ENCODE peak calls at places on chromosomes 11 and 22, in four cellular contexts. W is transverse colon, G is A549, Y is SK-N-SH. A is an unnamed sample. For H3K4me1, the result is how much of the 10 kb centered on the place peaks cover.

GRCh38 chr22:27654536-27655445 is 146.8 kb downstream of the MN1 start:
- DNase-seq in Y (no peak), G (no peak), W (peak), A (no peak)

GRCh38 chr11:118910309-118911112 is 15.2 kb downstream of the BCL9L start:
- DNase-seq in G (peak), Y (no peak), W (peak), A (peak)

GRCh38 chr11:2913029-2913431 is 16.2 kb downstream of the PHLDA2 start:
- DNase-seq in W (no peak), G (no peak), Y (peak), A (peak)

GRCh38 chr22:21937041-21937820 is 15.4 kb downstream of the PPM1F start:
- DNase-seq in W (peak), Y (no peak), G (no peak), A (peak)

GRCh38 chr11:18641677-18642076 is 7.5 kb upstream of the SPTY2D1 start:
- DNase-seq in W (no peak), Y (no peak), G (no peak), A (no peak)

GRCh38 chr11:84780689-84781293 is 846.4 kb downstream of the DLG2 start:
- DNase-seq in Y (no peak), W (no peak), G (peak), A (no peak)

GRCh38 chr11:11856638-11857037 is 14.9 kb downstream of the USP47 start:
- DNase-seq in W (no peak), G (no peak), Y (no peak), A (no peak)

GRCh38 chr22:35930933-35931332 is 97.7 kb downstream of the RBFOX2 start:
- DNase-seq in G (peak), W (no peak), Y (peak), A (no peak)

GRCh38 chr22:17777005-17777716 is 2.9 kb upstream of the BID start:
- DNase-seq in W (peak), Y (no peak), G (no peak), A (peak)

GRCh38 chr11:108223449-108224149 is 732 bp downstream of the ATM start:
- DNase-seq in W (no peak), Y (no peak), G (no peak), A (no peak)

GRCh38 chr22:49553518-49554295 is 274.0 kb downstream of the BRD1 start:
- DNase-seq in G (no peak), W (no peak), Y (no peak), A (peak)

GRCh38 chr11:66530927-66531722 is 14.7 kb downstream of the ZDHHC24 start:
- DNase-seq in Y (no peak), G (no peak), W (no peak), A (no peak)

GRCh38 chr11:66529655-66530054 is 16.2 kb downstream of the ZDHHC24 start:
- DNase-seq in W (no peak), Y (no peak), G (no peak), A (no peak)

GRCh38 chr11:66529069-66529468 is 16.8 kb downstream of the ZDHHC24 start:
- DNase-seq in W (no peak), G (no peak), Y (no peak), A (no peak)

GRCh38 chr11:66531841-66532240 is 14.0 kb downstream of the ZDHHC24 start:
- DNase-seq in W (no peak), Y (no peak), G (no peak), A (no peak)
- H3K4me1 ChIP-seq in W (under half), Y (under half), G (under half), A (under half)

DNA sequence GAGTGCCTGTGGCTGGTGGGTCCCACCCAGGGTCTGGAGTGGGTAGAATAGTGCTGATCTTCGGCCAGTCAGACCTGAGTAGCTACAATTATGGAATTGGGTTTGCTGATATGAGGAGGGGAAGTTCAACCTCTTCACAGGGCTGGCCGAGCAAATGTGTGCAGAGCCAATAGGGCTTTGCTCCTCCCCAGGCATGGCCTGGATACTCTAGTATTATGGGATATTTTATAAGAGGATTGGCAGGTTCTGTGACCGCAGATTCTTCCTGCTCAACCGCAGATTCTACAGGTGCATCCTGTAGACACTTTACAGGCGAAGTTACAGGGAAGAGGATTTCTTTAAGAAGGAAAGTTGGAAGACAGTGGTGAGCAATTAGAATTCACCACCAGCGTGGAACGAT is 44.3 kb downstream of the TBC1D22A start:
- DNase-seq in Y (no peak), G (no peak), W (no peak), A (no peak)
- TF ChIP-seq EP300 in Y (no peak), G (no peak), W (no peak), A (no peak)

GRCh38 chr11:114149689-114150407 is 90.3 kb downstream of the ZBTB16 start:
- DNase-seq in G (no peak), W (no peak), Y (no peak), A (no peak)

GRCh38 chr11:114152785-114153184 is 93.3 kb downstream of the ZBTB16 start:
- DNase-seq in Y (no peak), W (no peak), G (no peak), A (no peak)

GRCh38 chr11:114151631-114152030 is 92.1 kb downstream of the ZBTB16 start:
- DNase-seq in G (no peak), Y (no peak), W (no peak), A (no peak)

GRCh38 chr11:114152162-114152561 is 92.7 kb downstream of the ZBTB16 start:
- DNase-seq in W (no peak), G (no peak), Y (no peak), A (no peak)

DNA sequence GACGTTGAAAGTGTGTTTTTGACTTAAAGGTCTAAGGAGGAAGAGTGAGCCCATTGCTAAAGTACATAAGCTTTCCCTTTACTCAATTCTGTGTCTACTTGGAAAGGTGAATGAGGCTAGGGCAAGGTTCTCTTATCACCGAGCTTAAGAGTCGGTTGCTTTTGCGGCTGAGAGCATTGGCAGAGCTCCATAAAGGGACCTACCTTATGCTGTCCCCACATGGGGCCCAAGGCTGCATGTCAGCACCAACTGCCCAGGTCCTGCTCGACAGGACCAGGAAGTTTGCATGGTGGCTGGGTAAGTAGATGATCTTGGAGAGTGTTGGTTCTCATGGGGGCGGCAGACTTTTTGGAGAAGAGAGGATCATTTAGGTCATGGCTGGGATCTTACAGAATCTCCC is 91.2 kb downstream of the ZBTB16 start:
- DNase-seq in W (no peak), G (no peak), Y (no peak), A (no peak)
- H3K27ac ChIP-seq in W (peak), G (no peak), Y (no peak), A (peak)

DNA sequence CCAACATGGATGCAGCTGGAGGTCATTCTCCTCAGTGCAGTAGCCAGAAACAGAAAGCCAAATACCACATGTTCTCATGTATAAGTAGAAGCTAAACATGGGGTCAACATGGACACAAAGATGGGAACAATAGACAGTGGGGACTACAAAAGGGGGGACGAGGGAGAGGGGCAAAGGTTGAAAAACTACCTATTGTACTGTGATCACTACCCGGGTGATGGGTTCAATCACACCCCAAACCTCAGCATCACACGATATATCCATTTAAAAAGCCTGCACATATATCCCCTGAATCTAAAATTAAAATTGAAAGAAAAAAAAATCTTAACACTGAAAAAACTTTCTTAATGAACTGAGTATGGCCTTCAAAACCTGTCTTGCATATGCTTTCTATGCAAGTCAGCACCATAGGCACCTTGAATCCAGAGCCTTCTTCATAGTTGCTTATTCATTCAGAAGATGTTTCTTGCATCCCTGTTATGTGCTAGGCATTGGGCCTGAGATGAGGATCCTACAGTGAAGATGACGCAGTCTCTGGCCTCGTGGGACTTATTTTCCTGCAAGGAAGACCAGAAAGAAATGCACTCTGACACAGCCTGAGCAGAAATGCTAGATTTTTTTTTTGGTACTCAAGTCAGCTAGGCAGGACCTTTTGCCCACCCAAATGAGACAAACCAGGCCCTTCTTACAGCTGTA is 20.9 kb downstream of the NNMT start:
- DNase-seq in G (no peak), W (no peak), Y (no peak), A (no peak)
- H3K4me1 ChIP-seq in G (half or more), W (under half), Y (under half), A (half or more)

GRCh38 chr22:26429458-26430238 is 588 bp downstream of the ASPHD2 start:
- DNase-seq in Y (peak), W (no peak), G (no peak), A (peak)

GRCh38 chr22:26430600-26430999 is 1.5 kb downstream of the ASPHD2 start:
- DNase-seq in G (no peak), Y (no peak), W (no peak), A (no peak)

GRCh38 chr22:26426924-26427323 is 2.1 kb upstream of the ASPHD2 start:
- DNase-seq in Y (no peak), G (no peak), W (no peak), A (no peak)

GRCh38 chr22:26431151-26431995 is 2.3 kb downstream of the ASPHD2 start:
- DNase-seq in Y (no peak), W (no peak), G (no peak), A (no peak)

GRCh38 chr22:26428515-26429457 is at the start of gene ASPHD2:
- DNase-seq in Y (peak), G (peak), W (peak), A (peak)
- TF ChIP-seq EP300 in Y (no peak), G (no peak), W (no peak), A (no peak)

GRCh38 chr11:128515086-128515485 is 72.3 kb downstream of the ETS1 start:
- DNase-seq in Y (no peak), G (no peak), W (no peak), A (no peak)
- H3K27ac ChIP-seq in Y (peak), G (peak), W (peak), A (peak)

GRCh38 chr22:46244771-46245170 is 5.3 kb downstream of the CDPF1 start:
- DNase-seq in G (no peak), Y (no peak), W (no peak), A (no peak)

GRCh38 chr22:46247443-46247975 is 2.6 kb downstream of the CDPF1 start:
- DNase-seq in W (no peak), Y (peak), G (no peak), A (no peak)

GRCh38 chr22:46246178-46246577 is 3.9 kb downstream of the CDPF1 start:
- DNase-seq in W (no peak), Y (no peak), G (no peak), A (no peak)

GRCh38 chr22:46242023-46242422 is 8.1 kb downstream of the CDPF1 start:
- DNase-seq in G (no peak), W (no peak), Y (peak), A (peak)

GRCh38 chr22:46245515-46245914 is 4.6 kb downstream of the CDPF1 start:
- DNase-seq in G (no peak), Y (peak), W (no peak), A (no peak)
- H3K4me1 ChIP-seq in G (under half), Y (half or more), W (under half), A (under half)

A was measured in upper lobe of left lung.